ENCODE peak calls at places on chromosomes 5 and 9, in six cellular contexts. A, F, B, Q, G and C are unnamed samples.

GRCh38 chr5:68456756-68457217 is 241.2 kb downstream of the PIK3R1 start:
- DNase-seq in A (peak; percentile 20), Q (no peak), B (no peak), G (no peak), F (no peak), C (no peak)

GRCh38 chr5:72451771-72452505 is 55.3 kb downstream of the ZNF366 start:
- DNase-seq in Q (no peak), G (peak; percentile 33), A (no peak), B (peak; percentile 67), F (no peak), C (peak; percentile 60)

GRCh38 chr9:88722753-88723152 is 187.8 kb downstream of the NXNL2 start:
- DNase-seq in A (no peak), G (no peak), B (no peak), Q (no peak), F (no peak), C (no peak)

GRCh38 chr9:126431112-126431742 is 104.6 kb downstream of the MVB12B start:
- DNase-seq in F (no peak), Q (no peak), A (no peak), G (no peak), B (no peak), C (no peak)

GRCh38 chr9:13648676-13649075 is 369.2 kb upstream of the MPDZ start:
- DNase-seq in B (no peak), G (no peak), Q (no peak), A (no peak), F (no peak), C (no peak)

GRCh38 chr5:179914032-179914755 is 6.5 kb upstream of the TBC1D9B start:
- DNase-seq in G (no peak), B (no peak), F (no peak), Q (no peak), A (peak; percentile 34), C (no peak)

GRCh38 chr9:109776391-109776790 is 3.6 kb upstream of the PALM2AKAP2 start:
- DNase-seq in A (no peak), B (no peak), G (no peak), Q (no peak), F (no peak), C (no peak)

GRCh38 chr5:32155211-32155610 is 18.9 kb downstream of the GOLPH3 start:
- DNase-seq in A (no peak), G (no peak), F (no peak), B (no peak), Q (no peak), C (no peak)

GRCh38 chr5:122053181-122054109 is 24.6 kb downstream of the LOX start:
- DNase-seq in F (no peak), G (no peak), A (no peak), B (no peak), Q (no peak), C (no peak)

GRCh38 chr9:136847065-136847826 is 2.0 kb upstream of the PHPT1 start:
- DNase-seq in B (no peak), A (peak; percentile 53), F (peak; percentile 63), G (peak; percentile 23), Q (no peak), C (peak; percentile 31)

GRCh38 chr9:114612272-114612923 is 1.3 kb downstream of the TMEM268 start:
- DNase-seq in B (no peak), G (peak; percentile 31), A (no peak), F (no peak), Q (no peak), C (no peak)

GRCh38 chr9:17694336-17694735 is 115.5 kb downstream of the SH3GL2 start:
- DNase-seq in B (no peak), G (no peak), A (no peak), F (no peak), Q (no peak), C (no peak)

GRCh38 chr5:179261301-179262125 is 83.7 kb downstream of the ADAMTS2 start:
- DNase-seq in Q (no peak), F (no peak), B (peak; percentile 26), G (no peak), A (peak; percentile 75), C (no peak)

GRCh38 chr5:41707853-41708603 is 162.2 kb downstream of the OXCT1 start:
- DNase-seq in B (no peak), A (peak; percentile 10), G (no peak), F (peak; percentile 21), Q (no peak), C (no peak)

GRCh38 chr5:103446813-103447212 is 115.8 kb downstream of the NUDT12 start:
- DNase-seq in G (no peak), A (no peak), B (no peak), F (no peak), Q (no peak), C (no peak)

GRCh38 chr9:98879094-98879957 is 64.4 kb upstream of the COL15A1 start:
- DNase-seq in B (no peak), G (no peak), Q (no peak), F (no peak), A (no peak), C (no peak)

GRCh38 chr9:18610956-18611355 is 137.0 kb downstream of the ADAMTSL1 start:
- DNase-seq in A (no peak), B (no peak), Q (no peak), G (no peak), F (no peak), C (no peak)

GRCh38 chr9:18979367-18979766 is 53.6 kb downstream of the SAXO1 start:
- DNase-seq in Q (no peak), B (no peak), G (no peak), A (no peak), F (no peak), C (no peak)

GRCh38 chr5:133392448-133392847 is 219.9 kb downstream of the FSTL4 start:
- DNase-seq in B (no peak), F (no peak), A (no peak), Q (no peak), G (no peak), C (no peak)

GRCh38 chr5:7271728-7272127 is 124.2 kb upstream of the ADCY2 start:
- DNase-seq in Q (no peak), A (no peak), B (no peak), F (no peak), G (no peak), C (no peak)

GRCh38 chr5:136028782-136029742 is at the start of gene TGFBI:
- DNase-seq in Q (no peak), F (no peak), G (peak; percentile 33), B (peak; percentile 65), A (peak; percentile 61), C (peak; percentile 57)

GRCh38 chr5:174457141-174457678 is 267.2 kb upstream of the MSX2 start:
- DNase-seq in Q (no peak), B (no peak), G (no peak), F (no peak), A (no peak), C (no peak)

GRCh38 chr9:97703437-97704326 is 6.5 kb upstream of the XPA start:
- DNase-seq in G (no peak), A (peak; percentile 74), F (peak; percentile 87), B (peak; percentile 28), Q (no peak), C (no peak)

GRCh38 chr9:16637938-16638337 is 232.5 kb downstream of the BNC2 start:
- DNase-seq in A (no peak), F (no peak), B (no peak), G (no peak), Q (no peak), C (no peak)

GRCh38 chr5:35672995-35673394 is 55.3 kb downstream of the SPEF2 start:
- DNase-seq in B (no peak), Q (no peak), F (no peak), A (no peak), G (no peak), C (no peak)

GRCh38 chr5:383621-384020 is 59.4 kb upstream of the EXOC3 start:
- DNase-seq in B (peak; percentile 4), Q (no peak), F (no peak), G (peak; percentile 7), A (no peak), C (no peak)

GRCh38 chr5:116612431-116612830 is 37.8 kb upstream of the SEMA6A start:
- DNase-seq in B (no peak), F (no peak), Q (no peak), A (no peak), G (no peak), C (no peak)

GRCh38 chr9:109715340-109715739 is 64.7 kb upstream of the PALM2AKAP2 start:
- DNase-seq in Q (no peak), B (no peak), A (no peak), F (no peak), G (no peak), C (no peak)

GRCh38 chr9:70901013-70901412 is 220.4 kb downstream of the TRPM3 start:
- DNase-seq in G (no peak), A (no peak), F (no peak), Q (no peak), B (no peak), C (no peak)

GRCh38 chr9:128192601-128193371 is 1.4 kb upstream of the CIZ1 start:
- DNase-seq in G (peak; percentile 55), Q (no peak), B (peak; percentile 75), F (peak; percentile 95), A (no peak), C (peak; percentile 69)
- TF ChIP-seq POLR2A in G (peak; percentile 78), Q (no peak), B (no peak), F (no peak), A (no peak), C (peak; percentile 49)

GRCh38 chr5:150446103-150446502 is 3.4 kb downstream of the RPS14 start:
- DNase-seq in F (no peak), G (no peak), B (no peak), A (no peak), Q (no peak), C (no peak)
- TF ChIP-seq POLR2A in F (no peak), G (no peak), B (no peak), A (no peak), Q (no peak), C (no peak)

DNA sequence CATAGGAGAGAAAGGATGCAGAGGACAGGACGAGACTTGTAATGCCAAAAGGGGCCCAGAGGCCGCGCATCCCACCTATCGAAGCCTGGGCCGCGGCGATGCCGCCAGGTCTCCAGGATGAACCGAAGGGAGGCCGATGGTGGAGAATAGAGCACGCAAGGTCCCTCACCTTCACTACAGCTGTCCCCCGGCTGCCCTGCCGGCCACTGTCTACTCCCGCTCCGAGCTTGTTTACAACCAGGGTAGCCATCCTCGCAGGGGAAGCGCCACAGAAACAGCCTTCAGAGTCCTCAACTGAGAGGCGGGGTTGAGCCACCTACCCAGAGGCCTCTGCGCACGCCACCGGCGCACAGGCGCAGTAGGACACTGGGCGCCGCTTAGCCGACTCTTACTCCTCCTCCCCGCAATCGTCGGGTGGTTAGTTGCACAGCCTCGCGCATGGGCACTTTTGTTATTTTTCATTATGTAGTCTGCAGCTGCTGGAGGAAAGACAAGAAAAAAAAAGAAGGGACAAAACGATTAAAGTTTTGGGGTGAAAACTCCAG is at the start of gene TRIM23:
- DNase-seq in Q (peak; percentile 66), B (peak; percentile 90), G (peak; percentile 89), F (peak; percentile 83), A (peak; percentile 86), C (peak; percentile 79)
- TF ChIP-seq POLR2A in Q (peak; percentile 55), B (peak; percentile 38), G (no peak), F (peak; percentile 37), A (peak; percentile 72), C (no peak)

DNA sequence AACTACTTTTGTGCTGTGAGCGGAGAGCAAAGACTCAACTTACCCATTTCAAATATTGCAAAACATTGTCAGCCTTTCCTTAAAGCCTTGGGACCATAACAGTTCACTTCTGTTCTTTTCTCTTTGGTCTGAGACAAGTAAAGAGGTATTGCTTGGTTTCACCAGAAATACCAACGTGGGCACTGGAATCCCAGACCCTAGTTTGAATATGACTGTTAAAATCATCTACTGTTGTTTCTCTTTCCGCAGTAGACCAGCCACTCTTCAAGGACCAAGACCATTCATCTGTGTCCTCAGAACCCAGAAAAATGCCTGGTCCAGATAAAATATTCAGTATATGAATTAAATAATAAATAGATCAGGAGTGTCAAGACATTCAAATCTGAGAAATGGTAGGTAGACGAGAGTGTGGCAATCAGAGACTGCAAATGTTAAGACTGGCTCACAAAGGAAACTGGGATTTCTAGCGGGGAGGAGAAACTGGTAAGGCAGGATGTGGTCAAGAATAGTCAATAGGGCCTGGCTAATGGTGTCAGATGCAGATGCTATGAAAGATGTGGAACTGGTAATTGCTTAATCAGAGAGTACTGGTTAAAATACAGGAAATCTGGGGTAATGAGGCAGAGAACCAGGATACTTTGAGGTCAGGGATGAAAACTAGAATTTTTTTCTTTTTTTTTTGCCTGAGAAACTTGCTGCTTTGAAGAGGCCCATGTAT is 82.1 kb upstream of the IL33 start:
- DNase-seq in G (no peak), F (no peak), A (no peak), B (no peak), Q (peak; percentile 18), C (no peak)
- TF ChIP-seq POLR2A in G (no peak), F (no peak), A (no peak), B (no peak), Q (no peak), C (no peak)